ENCODE peak calls at places on chromosomes 5 and 9, in four cellular contexts. T is left colon, E is lower lobe of right lung, I is naive B cell. X is an unnamed sample.

GRCh38 chr5:95808686-95809413 is 13.7 kb downstream of the GLRX start:
- DNase-seq in E (peak), T (peak), I (peak), X (peak)

GRCh38 chr5:180873628-180874520 is 12.8 kb upstream of the ZFP62 start:
- DNase-seq in T (no peak), I (no peak), E (no peak), X (peak)

GRCh38 chr5:56175465-56175864 is 57.7 kb downstream of the ANKRD55 start:
- DNase-seq in I (no peak), E (no peak), T (no peak), X (peak)

GRCh38 chr9:115400801-115401200 is 282.8 kb upstream of the TNC start:
- DNase-seq in I (no peak), T (no peak), E (no peak), X (peak)

GRCh38 chr9:135073741-135074305 is 13.6 kb upstream of the OLFM1 start:
- DNase-seq in I (no peak), T (no peak), E (no peak), X (no peak)

GRCh38 chr9:98819231-98819630 is 11.8 kb downstream of the GALNT12 start:
- DNase-seq in I (no peak), E (no peak), T (no peak), X (no peak)

GRCh38 chr9:133715295-133715865 is 22.8 kb downstream of the SARDH start:
- DNase-seq in E (no peak), I (no peak), T (peak), X (no peak)

GRCh38 chr5:861442-862366 is 10.9 kb upstream of the ZDHHC11 start:
- DNase-seq in I (no peak), T (no peak), E (no peak), X (no peak)

GRCh38 chr9:123867971-123868370 is 62.0 kb downstream of the DENND1A start:
- DNase-seq in I (no peak), T (no peak), E (no peak), X (no peak)

GRCh38 chr9:133589454-133590227 is 19.5 kb downstream of the FAM163B start:
- DNase-seq in E (no peak), T (no peak), I (no peak), X (no peak)

GRCh38 chr5:125835293-125836172 is 587.7 kb upstream of the GRAMD2B start:
- DNase-seq in T (peak), E (no peak), I (peak), X (no peak)

GRCh38 chr9:38182321-38182720 is 113.3 kb upstream of the SHB start:
- DNase-seq in I (no peak), E (no peak), T (no peak), X (no peak)

GRCh38 chr5:38287124-38287523 is 28.8 kb downstream of the EGFLAM start:
- DNase-seq in I (no peak), T (no peak), E (no peak), X (no peak)

GRCh38 chr5:133878236-133878555 is 90.2 kb downstream of the C5orf15 start:
- DNase-seq in E (no peak), I (no peak), T (no peak), X (no peak)

GRCh38 chr5:173850664-173851063 is 37.5 kb upstream of the CPEB4 start:
- DNase-seq in I (no peak), E (no peak), T (no peak), X (no peak)

GRCh38 chr5:151800527-151800926 is 28.8 kb downstream of the G3BP1 start:
- DNase-seq in E (no peak), I (no peak), T (no peak), X (no peak)

GRCh38 chr9:38024036-38024681 is 44.9 kb downstream of the SHB start:
- DNase-seq in T (peak), I (no peak), E (peak), X (peak)

GRCh38 chr5:71576241-71576640 is 10.9 kb upstream of the MCCC2 start:
- DNase-seq in E (no peak), T (no peak), I (no peak), X (no peak)

GRCh38 chr9:19409406-19410194 is 791 bp downstream of the ACER2 start:
- DNase-seq in I (no peak), E (no peak), T (peak), X (no peak)

GRCh38 chr9:37987467-37987981 is 81.5 kb downstream of the SHB start:
- DNase-seq in T (no peak), I (no peak), E (no peak), X (no peak)

GRCh38 chr9:118230319-118230718 is 526.1 kb downstream of the TLR4 start:
- DNase-seq in I (no peak), E (no peak), T (no peak), X (peak)

GRCh38 chr5:126917918-126918623 is 112.3 kb downstream of the MARCHF3 start:
- DNase-seq in E (peak), T (no peak), I (no peak), X (peak)

GRCh38 chr9:79220666-79221065 is 351.1 kb upstream of the TLE4 start:
- DNase-seq in E (no peak), T (no peak), I (no peak), X (peak)

GRCh38 chr9:122931851-122932199 is 513 bp upstream of the ZBTB26 start:
- DNase-seq in T (no peak), E (no peak), I (no peak), X (no peak)

GRCh38 chr9:86405926-86406325 is 51.7 kb upstream of the TUT7 start:
- DNase-seq in E (no peak), I (no peak), T (no peak), X (peak)

GRCh38 chr5:115718853-115719252 is 93.0 kb upstream of the TMED7 start:
- DNase-seq in E (no peak), T (no peak), I (no peak), X (no peak)

GRCh38 chr5:91025449-91025848 is 357.7 kb downstream of the ARRDC3 start:
- DNase-seq in I (no peak), T (no peak), E (no peak), X (no peak)

GRCh38 chr9:79692857-79693571 is 121.2 kb downstream of the TLE4 start:
- DNase-seq in T (no peak), I (no peak), E (no peak), X (no peak)

GRCh38 chr9:31671011-31671410 is 713.4 kb upstream of the ACO1 start:
- DNase-seq in T (no peak), E (no peak), I (no peak), X (no peak)

GRCh38 chr5:111755942-111756353 is 1.0 kb downstream of the NREP start:
- DNase-seq in E (no peak), I (no peak), T (no peak), X (peak)

GRCh38 chr9:106722051-106722753 is 140.8 kb upstream of the ZNF462 start:
- DNase-seq in T (no peak), I (no peak), E (no peak), X (no peak)

GRCh38 chr9:132171702-132172101 is 9.8 kb downstream of the NTNG2 start:
- DNase-seq in T (no peak), I (no peak), E (no peak), X (no peak)

GRCh38 chr5:100647461-100648230 is 112.5 kb downstream of the FAM174A start:
- DNase-seq in I (no peak), E (peak), T (peak), X (no peak)

GRCh38 chr5:153222956-153223355 is 267.5 kb upstream of the GRIA1 start:
- DNase-seq in I (no peak), E (no peak), T (no peak), X (peak)

GRCh38 chr5:134146651-134147544 is 29.9 kb downstream of the SKP1 start:
- DNase-seq in I (no peak), E (peak), T (no peak), X (no peak)

X was measured in AG10803.